ENCODE peak calls at places on chromosomes 3 and 15, in six cellular contexts. C is transverse colon, T is heart left ventricle, E is A549, I is left ventricle myocardium inferior, W is breast epithelium. A is an unnamed sample.

GRCh38 chr15:78046796-78047341 is 30.6 kb downstream of the TBC1D2B start:
- DNase-seq in C (peak), T (no peak), E (no peak), I (no peak), W (no peak), A (no peak)

GRCh38 chr3:111978493-111978832 is 363 bp upstream of the ABHD10 start:
- DNase-seq in C (no peak), T (no peak), E (no peak), I (no peak), W (no peak), A (no peak)

GRCh38 chr15:58931985-58932384 is 1.5 kb downstream of the SLTM start:
- DNase-seq in C (peak), T (peak), E (peak), I (no peak), W (no peak), A (no peak)

GRCh38 chr3:197363553-197364409 is 65.4 kb upstream of the DLG1 start:
- DNase-seq in C (no peak), T (no peak), E (no peak), I (no peak), W (no peak), A (no peak)

GRCh38 chr3:176399193-176399592 is 798.1 kb downstream of the TBL1XR1 start:
- DNase-seq in C (no peak), T (no peak), E (no peak), I (no peak), W (no peak), A (no peak)

GRCh38 chr3:66480666-66481065 is 20.2 kb downstream of the LRIG1 start:
- DNase-seq in C (no peak), T (no peak), E (no peak), I (no peak), W (no peak), A (no peak)

GRCh38 chr3:53131136-53131495 is 881 bp upstream of the RFT1 start:
- DNase-seq in C (no peak), T (no peak), E (no peak), I (no peak), W (no peak), A (no peak)

GRCh38 chr15:87827126-87827525 is 429.4 kb downstream of the NTRK3 start:
- DNase-seq in C (no peak), T (no peak), E (no peak), I (no peak), W (no peak), A (no peak)

GRCh38 chr3:41202834-41203345 is 3.6 kb downstream of the CTNNB1 start:
- DNase-seq in C (no peak), T (peak), E (peak), I (no peak), W (no peak), A (no peak)

GRCh38 chr3:46334911-46335478 is 18.9 kb upstream of the CCR2 start:
- DNase-seq in C (no peak), T (no peak), E (no peak), I (no peak), W (no peak), A (no peak)

GRCh38 chr3:63328386-63328785 is 50.3 kb downstream of the SYNPR start:
- DNase-seq in C (no peak), T (peak), E (no peak), I (no peak), W (no peak), A (no peak)

GRCh38 chr3:172908871-172909270 is 158.3 kb downstream of the ECT2 start:
- DNase-seq in C (no peak), T (no peak), E (no peak), I (no peak), W (no peak), A (no peak)

GRCh38 chr3:33858131-33858530 is 59.7 kb downstream of the PDCD6IP start:
- DNase-seq in C (no peak), T (no peak), E (no peak), I (no peak), W (no peak), A (no peak)

GRCh38 chr3:14630404-14631100 is 21.0 kb upstream of the CCDC174 start:
- DNase-seq in C (no peak), T (no peak), E (no peak), I (no peak), W (no peak), A (no peak)

GRCh38 chr3:40137586-40138295 is 171.8 kb upstream of the EIF1B start:
- DNase-seq in C (no peak), T (no peak), E (no peak), I (no peak), W (no peak), A (no peak)

GRCh38 chr3:156509209-156510174 is 45.4 kb downstream of the SSR3 start:
- DNase-seq in C (no peak), T (no peak), E (peak), I (no peak), W (no peak), A (no peak)

GRCh38 chr3:46971742-46972141 is 4.8 kb downstream of the CCDC12 start:
- DNase-seq in C (no peak), T (no peak), E (no peak), I (no peak), W (no peak), A (no peak)

GRCh38 chr15:29805043-29805707 is 17.1 kb downstream of the TJP1 start:
- DNase-seq in C (no peak), T (peak), E (peak), I (no peak), W (no peak), A (no peak)

GRCh38 chr3:98691897-98692296 is 71.2 kb upstream of the ST3GAL6 start:
- DNase-seq in C (no peak), T (no peak), E (no peak), I (no peak), W (no peak), A (no peak)

GRCh38 chr3:127174284-127174683 is 18.6 kb upstream of the PRR23E start:
- DNase-seq in C (no peak), T (no peak), E (no peak), I (no peak), W (no peak), A (no peak)

GRCh38 chr3:127173516-127174166 is 19.3 kb upstream of the PRR23E start:
- DNase-seq in C (no peak), T (no peak), E (no peak), I (no peak), W (no peak), A (no peak)

GRCh38 chr3:127175272-127175671 is 17.7 kb upstream of the PRR23E start:
- DNase-seq in C (no peak), T (no peak), E (no peak), I (no peak), W (no peak), A (no peak)

GRCh38 chr3:127174715-127175140 is 18.2 kb upstream of the PRR23E start:
- DNase-seq in C (no peak), T (no peak), E (no peak), I (no peak), W (no peak), A (no peak)

DNA sequence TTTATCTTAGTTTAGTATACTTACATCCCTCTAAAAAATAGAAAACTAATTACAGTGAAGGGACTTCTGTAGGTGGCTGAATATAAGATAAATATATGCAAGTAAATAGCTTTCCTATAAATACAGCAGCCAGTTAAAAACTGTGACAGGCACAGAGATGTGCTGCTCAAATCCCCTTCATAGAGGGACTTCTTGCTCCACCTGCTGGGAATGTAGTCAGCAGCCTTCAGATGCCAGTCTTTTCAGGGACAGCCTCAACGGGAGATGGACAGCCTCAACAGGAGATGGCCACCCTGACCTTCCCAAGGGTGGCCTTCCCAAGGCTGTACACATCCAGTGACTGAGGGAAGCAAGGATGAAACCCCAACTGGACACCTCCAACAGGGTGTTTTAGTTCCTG is 15.7 kb upstream of the PRR23E start:
- DNase-seq in C (no peak), T (no peak), E (peak), I (no peak), W (no peak), A (no peak)
- TF ChIP-seq CTCF in C (no peak), T (peak), E (no peak), I (peak), W (no peak), A (no peak)

DNA sequence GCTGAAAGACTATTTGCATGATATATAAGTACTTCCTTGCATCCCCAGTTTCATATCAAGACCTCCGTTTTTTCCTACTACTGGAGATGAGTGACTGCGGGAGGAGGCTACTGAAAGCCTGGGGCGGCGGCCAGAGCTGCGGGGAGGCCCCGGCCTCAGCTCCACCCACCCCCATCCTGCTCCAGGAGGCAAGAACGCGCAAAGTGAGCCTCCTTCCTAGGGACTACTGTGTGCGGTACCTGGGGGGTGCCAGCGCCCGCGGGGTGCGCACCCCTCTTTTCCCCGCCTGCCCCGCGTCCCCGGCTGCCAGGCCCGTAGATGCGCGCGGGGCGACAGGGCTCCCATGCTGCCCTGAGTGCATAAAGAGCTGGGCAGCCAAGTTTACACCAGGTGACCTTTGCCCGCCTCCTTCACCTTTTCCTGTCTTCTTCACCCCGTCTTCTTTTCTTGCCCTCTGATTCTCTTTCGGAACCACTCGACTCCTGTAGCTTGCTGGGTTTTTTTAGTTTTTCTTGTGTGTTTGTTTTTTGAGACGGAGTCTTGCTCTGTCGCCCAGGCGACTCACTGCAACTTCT is 2.5 kb upstream of the USF3 start:
- DNase-seq in C (peak), T (no peak), E (no peak), I (no peak), W (no peak), A (no peak)
- H3K4me3 ChIP-seq in C (peak), T (no peak), E (peak), I (peak), W (peak), A (peak)

DNA sequence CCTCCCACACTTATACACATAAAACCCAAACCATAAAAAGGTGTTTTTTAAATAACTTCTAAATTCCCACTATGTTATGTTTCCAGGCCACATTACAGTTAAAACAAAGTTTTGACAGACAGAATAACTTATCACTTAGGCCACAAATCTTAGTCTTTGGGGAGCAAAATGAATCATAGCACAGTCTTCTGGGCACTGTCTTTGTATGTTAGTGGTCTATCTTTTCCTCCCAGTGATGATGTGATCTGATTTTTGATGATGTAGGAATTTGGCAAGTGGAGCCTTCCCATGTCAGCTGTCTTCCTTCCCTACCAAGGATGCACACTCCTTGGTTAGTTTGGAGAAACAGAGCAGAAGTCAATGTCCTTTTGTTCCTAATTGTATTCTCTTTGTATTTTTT is 67.3 kb downstream of the THSD4 start:
- DNase-seq in C (no peak), T (no peak), E (no peak), I (no peak), W (no peak), A (no peak)
- H3K27ac ChIP-seq in C (no peak), T (no peak), E (no peak), I (no peak), W (no peak), A (no peak)

DNA sequence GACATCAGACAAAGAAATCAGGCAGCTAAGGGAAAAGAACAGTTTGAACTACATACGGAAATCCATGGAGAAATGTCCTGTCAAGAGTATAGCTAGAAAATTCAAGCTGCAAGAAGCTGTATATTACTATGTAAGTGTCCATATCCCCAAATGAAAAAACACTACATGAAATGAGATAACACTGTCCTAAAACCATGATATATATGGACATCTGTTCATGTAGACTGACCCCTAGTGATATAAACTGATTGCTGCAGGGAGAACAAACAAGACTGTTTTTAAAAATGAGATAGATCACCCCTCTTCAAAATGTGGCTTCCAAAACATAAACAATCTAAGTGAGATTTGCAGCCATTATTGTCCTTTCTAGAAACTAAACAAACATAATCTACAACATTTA is 985.6 kb downstream of the EPHA3 start:
- DNase-seq in C (no peak), T (no peak), E (peak), I (no peak), W (no peak), A (no peak)
- TF ChIP-seq CTCF in C (peak), T (peak), E (peak), I (peak), W (no peak), A (no peak)

GRCh38 chr15:57795261-57795660 is 88.7 kb downstream of the POLR2M start:
- DNase-seq in C (no peak), T (no peak), E (no peak), I (no peak), W (no peak), A (no peak)

GRCh38 chr15:57797145-57797544 is 90.6 kb downstream of the POLR2M start:
- DNase-seq in C (no peak), T (no peak), E (no peak), I (no peak), W (no peak), A (no peak)

GRCh38 chr15:57792729-57793449 is 86.4 kb downstream of the POLR2M start:
- DNase-seq in C (peak), T (no peak), E (no peak), I (no peak), W (no peak), A (no peak)

GRCh38 chr15:57797608-57798267 is 91.2 kb downstream of the POLR2M start:
- DNase-seq in C (no peak), T (no peak), E (no peak), I (no peak), W (no peak), A (no peak)
- H3K4me3 ChIP-seq in C (no peak), T (no peak), E (no peak), I (no peak), W (no peak), A (no peak)

GRCh38 chr3:128621234-128621633 is 29.4 kb downstream of the RPN1 start:
- DNase-seq in C (no peak), T (no peak), E (no peak), I (no peak), W (no peak), A (no peak)

GRCh38 chr3:128624526-128625138 is 26.0 kb downstream of the RPN1 start:
- DNase-seq in C (no peak), T (no peak), E (no peak), I (no peak), W (no peak), A (no peak)

GRCh38 chr3:128621931-128622330 is 28.7 kb downstream of the RPN1 start:
- DNase-seq in C (no peak), T (no peak), E (no peak), I (no peak), W (no peak), A (no peak)

GRCh38 chr3:128625409-128625945 is 25.1 kb downstream of the RPN1 start:
- DNase-seq in C (no peak), T (no peak), E (no peak), I (no peak), W (no peak), A (no peak)

DNA sequence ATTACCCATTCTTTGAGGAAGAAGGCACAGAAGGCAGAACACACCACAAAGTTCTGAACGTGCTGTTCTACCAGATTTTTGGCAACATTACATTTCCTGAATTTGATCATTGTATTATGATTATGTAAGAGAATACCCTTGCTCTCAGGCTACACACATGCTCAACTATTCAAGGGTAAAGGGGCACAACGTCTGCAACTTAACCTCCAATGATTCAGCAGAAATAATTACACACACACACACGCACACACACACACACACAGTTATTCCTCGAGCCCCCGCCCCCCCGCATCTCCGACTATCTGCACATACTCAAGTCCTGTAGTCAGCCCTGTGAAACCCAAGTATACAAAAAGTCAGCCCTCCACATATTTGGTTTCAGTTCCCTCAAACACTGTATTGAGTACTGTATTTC is 26.8 kb downstream of the RPN1 start:
- DNase-seq in C (no peak), T (no peak), E (no peak), I (no peak), W (no peak), A (no peak)
- H3K27ac ChIP-seq in C (no peak), T (peak), E (no peak), I (peak), W (peak), A (no peak)